ENCODE peak calls at places on chromosomes 12 and 14, in eight cellular contexts. Y is neural crest cell, V is progenitor cell of endocrine pancreas, S is GM12865, G is adrenal gland, X is MCF 10A, A is lower lobe of right lung, F is left ventricle myocardium inferior. N is an unnamed sample.

GRCh38 chr14:38504175-38504574 is 248.3 kb upstream of the CLEC14A start:
- DNase-seq in S (no peak), Y (no peak), G (no peak), X (no peak), V (no peak), A (no peak), F (no peak), N (no peak)

GRCh38 chr14:89108608-89109007 is 284.2 kb downstream of the TTC8 start:
- DNase-seq in A (no peak), V (no peak), F (no peak), X (no peak), S (no peak), G (no peak), Y (no peak), N (no peak)

GRCh38 chr12:29148958-29149690 is at the start of gene FAR2:
- DNase-seq in F (peak), V (peak), X (peak), Y (peak), A (peak), S (peak), G (peak), N (peak)

GRCh38 chr14:53035796-53036195 is 84.9 kb upstream of the FERMT2 start:
- DNase-seq in S (no peak), F (no peak), G (no peak), Y (no peak), X (no peak), V (no peak), A (no peak), N (no peak)

GRCh38 chr12:49091056-49091835 is 3.4 kb downstream of the DHH start:
- DNase-seq in A (no peak), F (no peak), S (no peak), X (no peak), G (no peak), V (no peak), Y (no peak), N (no peak)

GRCh38 chr14:71333705-71334104 is 426.4 kb downstream of the PCNX1 start:
- DNase-seq in F (no peak), Y (no peak), G (no peak), A (no peak), V (no peak), X (no peak), S (peak), N (no peak)

GRCh38 chr12:50425859-50426258 is 25.2 kb downstream of the LARP4 start:
- DNase-seq in V (no peak), X (peak), F (no peak), S (no peak), A (no peak), G (no peak), Y (no peak), N (peak)

GRCh38 chr14:85527006-85527405 is 2.9 kb upstream of the FLRT2 start:
- DNase-seq in Y (no peak), A (no peak), S (no peak), X (no peak), G (no peak), F (no peak), V (no peak), N (no peak)

GRCh38 chr14:67999693-68000384 is 180.3 kb downstream of the RAD51B start:
- DNase-seq in F (no peak), S (no peak), G (no peak), A (no peak), Y (no peak), X (peak), V (no peak), N (no peak)

GRCh38 chr12:124913474-124914391 is 717 bp downstream of the UBC start:
- DNase-seq in X (peak), G (peak), F (peak), V (peak), A (peak), S (peak), Y (peak), N (peak)

GRCh38 chr14:33617154-33617553 is 333.7 kb downstream of the EGLN3 start:
- DNase-seq in X (peak), S (no peak), F (no peak), V (no peak), A (no peak), G (peak), Y (no peak), N (no peak)

DNA sequence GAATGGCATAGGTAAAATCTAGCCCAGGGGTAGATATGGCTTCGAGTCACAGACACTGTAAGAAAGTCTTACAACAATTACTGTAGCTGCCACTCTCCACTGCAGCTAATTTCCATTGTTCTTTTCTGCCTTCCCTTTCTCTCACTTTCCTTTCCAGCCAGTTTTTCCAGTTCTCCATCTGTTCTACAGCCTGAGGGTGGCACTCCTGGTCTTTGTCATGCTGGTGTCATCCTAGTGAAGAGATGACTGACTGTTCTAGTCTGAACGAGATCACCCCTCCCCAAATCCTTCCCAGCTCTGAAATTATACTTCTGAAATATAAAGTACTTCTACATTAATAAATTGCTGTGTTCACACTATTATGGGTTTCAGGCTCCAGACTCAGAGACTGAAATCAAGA is 74.2 kb upstream of the CSRP2 start:
- DNase-seq in V (no peak), Y (no peak), X (peak), F (no peak), G (no peak), A (no peak), S (no peak), N (no peak)
- TF ChIP-seq CTCF in V (no peak), Y (no peak), X (peak), F (no peak), G (no peak), A (no peak), S (no peak), N (no peak)

DNA sequence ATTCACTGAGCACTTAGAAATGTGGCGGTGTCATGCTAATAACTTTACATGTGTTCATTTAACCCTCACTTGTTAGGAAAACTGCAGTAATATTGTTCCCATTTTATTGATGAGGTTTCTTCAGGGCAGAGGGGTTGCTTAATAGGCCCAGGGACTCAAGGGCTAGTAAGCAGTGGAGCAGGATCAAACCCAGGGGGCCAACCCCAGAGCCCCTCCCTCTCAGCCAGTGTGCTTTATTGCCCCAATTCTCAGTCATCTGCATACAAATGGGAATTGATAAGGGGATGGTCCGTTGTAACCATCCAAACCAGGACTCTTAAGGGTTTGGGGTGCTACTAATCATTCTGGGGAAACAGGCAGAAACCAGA is 142.8 kb upstream of the AMIGO2 start:
- DNase-seq in G (no peak), V (no peak), Y (no peak), X (no peak), F (no peak), A (no peak), S (no peak), N (no peak)
- TF ChIP-seq CTCF in G (no peak), V (no peak), Y (no peak), X (no peak), F (no peak), A (no peak), S (no peak), N (no peak)

DNA sequence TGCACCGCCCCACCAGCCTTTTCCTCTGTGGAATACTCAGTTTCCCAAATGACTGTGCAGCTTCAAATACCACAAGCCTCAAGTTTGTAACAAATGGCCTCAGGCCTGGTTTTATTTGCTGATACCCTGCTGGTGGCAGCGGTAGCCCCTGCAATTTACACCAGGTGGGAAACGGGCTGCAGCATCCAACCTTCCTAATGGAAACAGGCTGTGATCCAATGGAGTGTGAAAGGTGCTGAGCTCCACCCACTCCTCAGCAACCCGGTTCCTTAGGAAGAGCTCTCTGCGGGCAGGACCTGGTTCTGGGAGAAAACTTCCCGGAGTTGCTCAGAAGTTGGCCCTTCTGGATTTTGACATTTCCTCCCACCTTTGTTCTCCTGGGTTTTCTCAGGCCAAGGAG is 41.7 kb upstream of the LTA4H start:
- DNase-seq in G (no peak), X (no peak), A (no peak), S (no peak), F (no peak), V (no peak), Y (no peak), N (no peak)
- TF ChIP-seq CTCF in G (no peak), X (no peak), A (no peak), S (no peak), F (no peak), V (no peak), Y (no peak), N (no peak)

DNA sequence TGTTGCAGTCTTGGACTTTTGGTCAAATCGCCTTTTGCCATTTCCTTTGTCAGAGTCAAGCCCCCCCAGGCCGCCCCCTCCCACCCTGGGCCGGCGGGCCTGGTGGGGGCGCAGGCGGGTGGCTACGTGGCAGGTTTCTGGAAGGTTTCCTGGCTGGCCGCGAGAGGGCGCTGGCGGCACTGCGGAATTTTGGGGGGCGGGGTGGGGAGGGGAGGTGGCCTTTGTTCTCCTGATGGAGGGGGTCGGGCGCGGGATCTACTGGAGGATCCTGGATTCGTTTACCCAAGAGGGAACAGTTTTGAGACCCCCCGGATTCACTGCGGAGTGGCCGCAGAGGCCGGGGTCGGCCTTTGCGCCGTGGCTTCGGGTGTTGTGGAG is 1.2 kb downstream of the MEG3 start:
- DNase-seq in F (no peak), V (no peak), Y (no peak), G (no peak), X (no peak), S (no peak), A (no peak), N (no peak)
- TF ChIP-seq CTCF in F (peak), V (no peak), Y (no peak), G (peak), X (peak), S (peak), A (peak), N (no peak)

GRCh38 chr14:57492859-57493258 is 798 bp downstream of the CCDC198 start:
- DNase-seq in S (no peak), F (no peak), Y (no peak), X (peak), V (no peak), A (no peak), G (peak), N (no peak)

GRCh38 chr14:57485635-57486034 is 8.0 kb downstream of the CCDC198 start:
- DNase-seq in S (peak), F (no peak), V (no peak), Y (no peak), X (no peak), A (no peak), G (no peak), N (no peak)

GRCh38 chr14:57487771-57488170 is 5.9 kb downstream of the CCDC198 start:
- DNase-seq in V (no peak), Y (no peak), A (no peak), S (no peak), F (no peak), X (no peak), G (no peak), N (no peak)

DNA sequence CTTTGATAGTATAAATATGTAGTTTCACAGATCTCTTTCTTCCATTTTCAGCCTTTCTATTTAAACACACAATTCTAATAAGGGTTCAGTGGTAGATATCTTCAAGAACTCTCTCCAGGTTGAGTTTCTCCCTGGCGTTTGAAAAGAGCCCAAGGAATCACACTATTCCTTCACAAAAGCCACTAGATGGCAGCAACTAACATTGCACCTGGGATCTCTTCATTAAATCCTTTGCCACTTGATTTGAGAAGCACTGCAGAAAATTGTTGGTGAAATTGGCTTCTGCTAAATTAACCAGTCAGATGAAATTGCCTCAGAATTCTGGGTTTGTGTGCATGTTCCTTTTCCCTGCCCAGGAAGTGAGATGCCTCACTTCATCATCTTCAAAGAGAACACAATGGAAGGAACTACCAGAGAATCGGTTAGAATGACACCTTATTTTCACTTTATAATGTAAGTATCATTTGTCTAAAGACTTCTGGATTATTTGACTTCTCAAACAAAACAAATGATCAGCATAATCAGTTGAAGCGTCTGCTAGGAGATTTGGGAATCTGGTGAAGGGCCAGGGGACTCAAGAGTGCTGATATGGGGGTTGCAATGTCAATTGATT is 6.8 kb downstream of the CCDC198 start:
- DNase-seq in X (peak), F (no peak), V (no peak), A (no peak), S (peak), G (no peak), Y (no peak), N (peak)
- TF ChIP-seq CTCF in X (peak), F (peak), V (peak), A (peak), S (peak), G (peak), Y (peak), N (peak)

GRCh38 chr12:13701502-13701901 is 279.9 kb downstream of the GRIN2B start:
- DNase-seq in F (no peak), S (no peak), G (no peak), V (no peak), X (no peak), Y (no peak), A (no peak), N (no peak)

GRCh38 chr12:13692332-13692731 is 289.1 kb downstream of the GRIN2B start:
- DNase-seq in G (no peak), Y (no peak), X (no peak), S (no peak), F (no peak), A (no peak), V (no peak), N (no peak)

GRCh38 chr12:13691598-13691997 is 289.8 kb downstream of the GRIN2B start:
- DNase-seq in S (no peak), F (no peak), A (no peak), G (no peak), Y (no peak), V (no peak), X (no peak), N (no peak)

GRCh38 chr12:13698001-13698400 is 283.4 kb downstream of the GRIN2B start:
- DNase-seq in A (no peak), G (no peak), X (no peak), F (no peak), Y (no peak), S (no peak), V (no peak), N (no peak)

DNA sequence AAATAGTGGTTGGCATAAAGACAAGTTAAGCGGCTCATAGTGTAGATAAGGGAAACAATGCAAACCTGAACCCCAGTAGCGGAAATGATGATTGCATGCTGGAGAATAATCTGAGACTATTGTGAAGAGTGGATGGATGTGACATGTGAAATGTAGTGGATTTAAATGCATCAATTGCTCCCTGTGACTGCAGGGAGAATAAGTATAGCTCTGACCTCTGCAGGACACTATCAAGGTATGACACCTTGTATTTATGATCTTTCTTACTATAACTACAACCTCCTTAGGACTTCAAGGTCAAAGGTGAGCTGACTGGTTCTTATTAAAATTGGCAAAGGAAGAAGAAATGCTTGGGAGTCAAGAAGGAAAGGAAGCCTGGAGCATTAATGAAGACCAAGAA is 285.6 kb downstream of the GRIN2B start:
- DNase-seq in A (no peak), Y (no peak), S (no peak), F (no peak), G (no peak), X (no peak), V (no peak), N (no peak)
- TF ChIP-seq CTCF in A (no peak), Y (no peak), S (no peak), F (no peak), G (no peak), X (no peak), V (no peak), N (no peak)

GRCh38 chr14:92546347-92547053 is 32.9 kb downstream of the RIN3 start:
- DNase-seq in A (no peak), Y (no peak), X (no peak), G (no peak), F (no peak), S (no peak), V (no peak), N (no peak)
- TF ChIP-seq CTCF in A (no peak), Y (no peak), X (no peak), G (no peak), F (no peak), S (no peak), V (no peak), N (no peak)

DNA sequence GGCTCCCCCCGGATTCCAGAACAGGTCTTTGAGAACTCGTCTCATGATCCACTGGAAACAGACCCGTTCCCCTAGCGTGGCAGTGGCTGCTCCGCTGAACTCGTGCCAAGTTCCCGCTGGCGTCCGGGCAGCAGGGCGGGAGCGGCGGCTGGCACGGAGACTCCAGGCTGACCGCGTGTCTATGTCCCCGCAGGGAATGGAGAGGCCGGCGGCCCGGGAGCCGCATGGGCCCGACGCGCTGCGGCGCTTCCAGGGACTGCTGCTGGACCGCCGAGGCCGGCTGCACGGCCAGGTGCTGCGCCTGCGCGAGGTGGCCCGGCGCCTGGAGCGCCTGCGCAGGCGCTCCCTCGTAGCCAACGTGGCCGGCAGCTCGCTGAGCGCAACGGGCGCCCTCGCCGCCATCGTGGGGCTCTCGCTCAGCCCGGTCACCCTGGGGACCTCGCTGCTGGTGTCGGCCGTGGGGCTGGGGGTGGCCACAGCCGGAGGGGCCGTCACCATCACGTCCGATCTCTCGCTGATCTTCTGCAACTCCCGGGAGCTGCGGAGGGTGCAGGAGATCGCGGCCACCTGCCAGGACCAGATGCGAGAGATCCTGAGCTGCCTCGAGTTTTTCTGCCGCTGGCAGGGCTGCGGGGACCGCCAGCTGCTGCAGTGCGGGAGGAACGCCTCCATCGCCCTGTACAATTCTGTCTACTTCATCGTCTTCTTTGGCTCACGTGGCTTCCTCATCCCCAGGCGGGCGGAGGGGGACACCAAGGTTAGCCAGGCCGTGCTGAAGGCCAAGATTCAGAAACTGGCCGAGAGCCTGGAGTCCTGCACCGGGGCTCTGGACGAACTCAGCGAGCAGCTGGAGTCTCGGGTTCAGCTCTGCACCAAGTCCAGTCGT is 1.5 kb downstream of the APOLD1 start:
- DNase-seq in F (peak), G (peak), S (peak), X (peak), A (peak), Y (peak), V (peak), N (peak)
- TF ChIP-seq CTCF in F (peak), G (no peak), S (no peak), X (peak), A (peak), Y (peak), V (peak), N (no peak)